ENCODE peak calls at places on chromosomes 16 and 17, in nine cellular contexts. One of them, this sample, is unnamed. For H3K4me1, the result is how much of the 10 kb centered on the place peaks cover.

GRCh38 chr17:49162866-49163265 is 30.3 kb downstream of the B4GALNT2 start:
- DNase-seq in lung: no peak
- DNase-seq in mesendoderm: no peak
- DNase-seq in heart left ventricle: no peak
- DNase-seq in A549: no peak
- DNase-seq in A673: no peak
- DNase-seq in fibroblast of lung: no peak
- DNase-seq in Peyer's patch: no peak
- DNase-seq in CD4-positive, CD25-positive, alpha-beta regulatory T cell: no peak
- DNase-seq in this sample: no peak

GRCh38 chr16:29837833-29838232 is 17.6 kb downstream of the MVP start:
- DNase-seq in lung: no peak
- DNase-seq in mesendoderm: no peak
- DNase-seq in heart left ventricle: no peak
- DNase-seq in A549: no peak
- DNase-seq in A673: no peak
- DNase-seq in fibroblast of lung: peak
- DNase-seq in Peyer's patch: no peak
- DNase-seq in CD4-positive, CD25-positive, alpha-beta regulatory T cell: no peak
- DNase-seq in this sample: no peak

GRCh38 chr16:30092373-30093010 is 768 bp upstream of the TBX6 start:
- DNase-seq in lung: peak
- DNase-seq in mesendoderm: peak
- DNase-seq in heart left ventricle: peak
- DNase-seq in A549: peak
- DNase-seq in A673: peak
- DNase-seq in fibroblast of lung: peak
- DNase-seq in Peyer's patch: peak
- DNase-seq in CD4-positive, CD25-positive, alpha-beta regulatory T cell: peak
- DNase-seq in this sample: peak

GRCh38 chr16:508884-509736 is 18.4 kb upstream of the CAPN15 start:
- DNase-seq in lung: no peak
- DNase-seq in mesendoderm: no peak
- DNase-seq in heart left ventricle: no peak
- DNase-seq in A549: no peak
- DNase-seq in A673: no peak
- DNase-seq in fibroblast of lung: no peak
- DNase-seq in Peyer's patch: no peak
- DNase-seq in CD4-positive, CD25-positive, alpha-beta regulatory T cell: no peak
- DNase-seq in this sample: no peak

GRCh38 chr16:62135903-62136302 is 99.7 kb upstream of the CDH8 start:
- DNase-seq in lung: no peak
- DNase-seq in mesendoderm: no peak
- DNase-seq in heart left ventricle: no peak
- DNase-seq in A549: no peak
- DNase-seq in A673: peak
- DNase-seq in fibroblast of lung: peak
- DNase-seq in Peyer's patch: no peak
- DNase-seq in CD4-positive, CD25-positive, alpha-beta regulatory T cell: no peak
- DNase-seq in this sample: no peak

GRCh38 chr17:4969551-4970231 is 2.1 kb upstream of the SPAG7 start:
- DNase-seq in lung: no peak
- DNase-seq in mesendoderm: peak
- DNase-seq in heart left ventricle: no peak
- DNase-seq in A549: no peak
- DNase-seq in A673: no peak
- DNase-seq in fibroblast of lung: peak
- DNase-seq in Peyer's patch: no peak
- DNase-seq in CD4-positive, CD25-positive, alpha-beta regulatory T cell: no peak
- DNase-seq in this sample: no peak

GRCh38 chr17:3571043-3571900 is 13.7 kb upstream of the TRPV3 start:
- DNase-seq in lung: no peak
- DNase-seq in mesendoderm: no peak
- DNase-seq in heart left ventricle: no peak
- DNase-seq in A549: no peak
- DNase-seq in A673: no peak
- DNase-seq in fibroblast of lung: no peak
- DNase-seq in Peyer's patch: no peak
- DNase-seq in CD4-positive, CD25-positive, alpha-beta regulatory T cell: no peak
- DNase-seq in this sample: no peak

GRCh38 chr17:28345420-28346198 is 10.0 kb downstream of the TNFAIP1 start:
- DNase-seq in lung: peak
- DNase-seq in mesendoderm: no peak
- DNase-seq in heart left ventricle: peak
- DNase-seq in A549: no peak
- DNase-seq in A673: no peak
- DNase-seq in fibroblast of lung: peak
- DNase-seq in Peyer's patch: no peak
- DNase-seq in CD4-positive, CD25-positive, alpha-beta regulatory T cell: no peak
- DNase-seq in this sample: peak

GRCh38 chr16:5841934-5842333 is 744.3 kb upstream of the EEF2KMT start:
- DNase-seq in lung: no peak
- DNase-seq in mesendoderm: no peak
- DNase-seq in heart left ventricle: no peak
- DNase-seq in A549: no peak
- DNase-seq in A673: no peak
- DNase-seq in fibroblast of lung: no peak
- DNase-seq in Peyer's patch: no peak
- DNase-seq in CD4-positive, CD25-positive, alpha-beta regulatory T cell: no peak
- DNase-seq in this sample: no peak

GRCh38 chr17:745406-745805 is 6.7 kb downstream of the GEMIN4 start:
- DNase-seq in lung: no peak
- DNase-seq in mesendoderm: no peak
- DNase-seq in heart left ventricle: no peak
- DNase-seq in A549: no peak
- DNase-seq in A673: no peak
- DNase-seq in fibroblast of lung: no peak
- DNase-seq in Peyer's patch: no peak
- DNase-seq in CD4-positive, CD25-positive, alpha-beta regulatory T cell: no peak
- DNase-seq in this sample: no peak

GRCh38 chr17:51164911-51165679 is 1.1 kb upstream of the NME2 start:
- DNase-seq in lung: no peak
- DNase-seq in mesendoderm: peak
- DNase-seq in heart left ventricle: no peak
- DNase-seq in A549: no peak
- DNase-seq in A673: peak
- DNase-seq in fibroblast of lung: peak
- DNase-seq in Peyer's patch: no peak
- DNase-seq in CD4-positive, CD25-positive, alpha-beta regulatory T cell: no peak
- DNase-seq in this sample: peak
- H3K4me3 ChIP-seq in lung: no peak
- H3K4me3 ChIP-seq in mesendoderm: peak
- H3K4me3 ChIP-seq in heart left ventricle: peak
- H3K4me3 ChIP-seq in A549: peak
- H3K4me3 ChIP-seq in A673: peak
- H3K4me3 ChIP-seq in fibroblast of lung: peak
- H3K4me3 ChIP-seq in Peyer's patch: no peak
- H3K4me3 ChIP-seq in CD4-positive, CD25-positive, alpha-beta regulatory T cell: no peak
- H3K4me3 ChIP-seq in this sample: no peak

DNA sequence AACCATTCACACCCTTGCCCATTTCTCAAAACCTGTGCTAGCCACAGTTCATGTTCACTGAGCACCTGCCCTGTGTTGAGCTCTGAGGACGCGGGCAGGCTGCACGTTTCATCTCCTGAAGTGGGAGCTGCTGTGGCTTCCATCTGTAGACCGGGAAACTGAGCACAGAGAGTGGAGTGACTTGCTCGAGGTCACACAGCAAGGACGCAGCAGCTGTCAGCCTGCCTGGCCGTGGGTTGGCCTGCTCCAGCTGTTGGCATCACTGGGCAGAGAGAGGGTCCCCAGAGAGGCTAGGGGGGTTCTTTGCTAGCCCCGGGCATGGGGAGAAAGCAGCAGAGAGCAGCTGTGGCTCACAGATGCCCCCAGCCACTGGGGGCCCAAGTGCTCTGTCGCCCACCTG is 28.8 kb downstream of the ZFPM1 start:
- DNase-seq in lung: no peak
- DNase-seq in mesendoderm: no peak
- DNase-seq in heart left ventricle: no peak
- DNase-seq in A549: no peak
- DNase-seq in A673: no peak
- DNase-seq in fibroblast of lung: no peak
- DNase-seq in Peyer's patch: no peak
- DNase-seq in CD4-positive, CD25-positive, alpha-beta regulatory T cell: no peak
- DNase-seq in this sample: no peak
- H3K4me1 ChIP-seq in lung: under half
- H3K4me1 ChIP-seq in mesendoderm: under half
- H3K4me1 ChIP-seq in heart left ventricle: under half
- H3K4me1 ChIP-seq in A549: under half
- H3K4me1 ChIP-seq in A673: under half
- H3K4me1 ChIP-seq in fibroblast of lung: under half
- H3K4me1 ChIP-seq in Peyer's patch: under half
- H3K4me1 ChIP-seq in CD4-positive, CD25-positive, alpha-beta regulatory T cell: under half
- H3K4me1 ChIP-seq in this sample: under half

DNA sequence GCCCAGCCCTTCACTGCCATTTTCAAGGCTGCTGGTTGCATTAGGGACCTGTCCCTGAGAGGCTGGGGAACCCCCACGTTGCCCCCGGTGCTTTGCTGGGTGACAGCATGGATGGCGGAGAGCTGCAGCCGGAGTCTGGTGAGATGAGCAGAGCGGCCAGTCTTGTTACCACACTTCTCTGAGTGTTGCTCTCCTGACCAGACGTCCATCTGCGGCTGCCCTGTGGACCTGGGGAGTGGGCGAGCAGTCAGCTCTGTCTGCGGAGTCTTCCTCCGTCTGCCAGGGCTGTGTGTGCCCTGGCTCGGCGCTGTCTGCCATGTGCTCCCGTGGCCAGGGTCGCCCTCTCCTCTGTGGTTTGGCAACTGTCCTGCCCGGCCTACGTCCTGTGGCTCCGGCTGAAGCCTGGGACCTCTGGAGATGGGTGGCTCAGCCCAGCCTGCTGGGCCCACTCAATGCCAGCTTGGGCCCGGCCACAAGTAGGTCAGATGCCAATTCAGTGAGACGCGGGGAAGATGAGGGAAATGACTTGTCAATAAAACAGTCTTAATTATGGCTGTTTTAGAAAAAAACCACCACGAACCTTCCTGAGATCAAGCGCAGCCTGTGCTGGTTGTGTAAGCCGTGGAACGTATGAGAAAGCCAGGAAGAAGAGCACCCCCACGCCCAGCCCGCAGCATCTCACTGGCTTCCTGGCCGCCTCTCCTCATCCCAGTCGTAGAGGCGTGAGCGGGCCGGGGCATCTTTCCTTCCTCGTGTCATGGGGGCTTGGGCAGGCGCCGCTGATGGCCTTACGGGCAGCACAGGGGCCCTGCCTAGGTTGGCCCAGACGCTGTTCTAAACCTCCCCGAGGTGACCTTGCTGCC is 7.9 kb downstream of the KCTD5 start:
- DNase-seq in lung: no peak
- DNase-seq in mesendoderm: no peak
- DNase-seq in heart left ventricle: no peak
- DNase-seq in A549: no peak
- DNase-seq in A673: no peak
- DNase-seq in fibroblast of lung: peak
- DNase-seq in Peyer's patch: no peak
- DNase-seq in CD4-positive, CD25-positive, alpha-beta regulatory T cell: no peak
- DNase-seq in this sample: peak
- H3K27ac ChIP-seq in lung: no peak
- H3K27ac ChIP-seq in mesendoderm: no peak
- H3K27ac ChIP-seq in heart left ventricle: no peak
- H3K27ac ChIP-seq in A549: no peak
- H3K27ac ChIP-seq in A673: no peak
- H3K27ac ChIP-seq in fibroblast of lung: no peak
- H3K27ac ChIP-seq in Peyer's patch: no peak
- H3K27ac ChIP-seq in CD4-positive, CD25-positive, alpha-beta regulatory T cell: no peak
- H3K27ac ChIP-seq in this sample: no peak

DNA sequence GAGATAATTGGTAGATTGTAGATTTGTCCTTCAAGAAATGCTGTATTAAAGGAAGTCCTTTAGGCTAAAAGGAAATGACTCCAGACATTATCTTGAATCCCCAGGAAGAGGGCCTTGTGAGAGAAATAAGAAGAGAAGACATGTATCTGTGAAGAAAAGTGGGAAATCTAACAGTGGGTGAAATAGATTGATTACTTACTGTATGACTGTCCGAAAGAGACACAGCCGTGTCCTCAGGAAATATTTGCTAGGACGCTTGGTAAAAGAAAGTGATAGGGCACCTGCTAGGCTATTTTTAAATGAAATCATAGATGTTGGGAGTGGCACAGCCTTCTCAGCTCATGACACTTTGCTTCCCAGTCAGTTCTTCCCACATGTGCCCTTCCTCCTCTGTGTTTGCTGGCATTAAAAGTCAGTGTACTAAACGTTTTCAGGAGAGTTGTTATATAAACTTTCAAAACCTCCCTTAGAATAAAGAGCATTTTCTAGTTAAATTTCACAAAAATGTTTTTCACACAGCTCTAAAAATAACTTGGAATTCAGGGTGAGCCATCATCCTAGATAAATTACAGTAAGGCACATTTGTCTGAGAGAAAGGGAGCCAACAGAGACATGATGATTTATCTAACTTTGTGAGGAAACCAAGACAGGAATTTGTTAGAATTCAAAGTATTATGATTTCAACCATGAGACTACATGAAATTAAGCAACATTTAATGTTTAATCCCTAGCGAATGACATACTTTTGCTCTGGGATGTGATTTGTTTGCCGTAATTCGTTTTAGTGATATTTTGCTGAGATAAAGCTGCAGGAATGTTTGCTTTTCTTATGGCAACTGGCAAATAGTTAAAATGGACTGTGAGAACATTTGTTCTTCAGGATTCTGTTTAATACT is 35.0 kb downstream of the DHRS7B start:
- DNase-seq in lung: no peak
- DNase-seq in mesendoderm: no peak
- DNase-seq in heart left ventricle: no peak
- DNase-seq in A549: no peak
- DNase-seq in A673: no peak
- DNase-seq in fibroblast of lung: peak
- DNase-seq in Peyer's patch: no peak
- DNase-seq in CD4-positive, CD25-positive, alpha-beta regulatory T cell: no peak
- DNase-seq in this sample: no peak
- H3K4me3 ChIP-seq in lung: no peak
- H3K4me3 ChIP-seq in mesendoderm: no peak
- H3K4me3 ChIP-seq in heart left ventricle: no peak
- H3K4me3 ChIP-seq in A549: no peak
- H3K4me3 ChIP-seq in A673: no peak
- H3K4me3 ChIP-seq in fibroblast of lung: no peak
- H3K4me3 ChIP-seq in Peyer's patch: no peak
- H3K4me3 ChIP-seq in CD4-positive, CD25-positive, alpha-beta regulatory T cell: no peak
- H3K4me3 ChIP-seq in this sample: no peak

GRCh38 chr17:39114744-39115534 is 36.5 kb downstream of the PLXDC1 start:
- DNase-seq in lung: no peak
- DNase-seq in mesendoderm: no peak
- DNase-seq in heart left ventricle: no peak
- DNase-seq in A549: no peak
- DNase-seq in A673: no peak
- DNase-seq in fibroblast of lung: no peak
- DNase-seq in Peyer's patch: no peak
- DNase-seq in CD4-positive, CD25-positive, alpha-beta regulatory T cell: no peak
- DNase-seq in this sample: peak
- H3K4me1 ChIP-seq in lung: under half
- H3K4me1 ChIP-seq in mesendoderm: under half
- H3K4me1 ChIP-seq in heart left ventricle: under half
- H3K4me1 ChIP-seq in A549: under half
- H3K4me1 ChIP-seq in A673: under half
- H3K4me1 ChIP-seq in fibroblast of lung: under half
- H3K4me1 ChIP-seq in Peyer's patch: under half
- H3K4me1 ChIP-seq in CD4-positive, CD25-positive, alpha-beta regulatory T cell: under half
- H3K4me1 ChIP-seq in this sample: under half

GRCh38 chr17:50660887-50661345 is 26.2 kb downstream of the ABCC3 start:
- DNase-seq in lung: no peak
- DNase-seq in mesendoderm: no peak
- DNase-seq in heart left ventricle: no peak
- DNase-seq in A549: no peak
- DNase-seq in A673: no peak
- DNase-seq in fibroblast of lung: no peak
- DNase-seq in Peyer's patch: no peak
- DNase-seq in CD4-positive, CD25-positive, alpha-beta regulatory T cell: no peak
- DNase-seq in this sample: no peak
- H3K27ac ChIP-seq in lung: peak
- H3K27ac ChIP-seq in mesendoderm: peak
- H3K27ac ChIP-seq in heart left ventricle: peak
- H3K27ac ChIP-seq in A549: peak
- H3K27ac ChIP-seq in A673: no peak
- H3K27ac ChIP-seq in fibroblast of lung: peak
- H3K27ac ChIP-seq in Peyer's patch: peak
- H3K27ac ChIP-seq in CD4-positive, CD25-positive, alpha-beta regulatory T cell: no peak
- H3K27ac ChIP-seq in this sample: peak

This sample was measured in right cardiac atrium.